ENCODE peak calls at places on chromosomes 4 and X, in eight cellular contexts. H, D, S, C, A, X, R and O are unnamed samples. For H3K27me3, the result is how much of the 10 kb centered on the place peaks cover.

GRCh38 chr4:168610911-168611530 is 114.2 kb downstream of the PALLD start:
- DNase-seq in R (no peak), S (no peak), D (peak), X (no peak), A (no peak), H (no peak), C (no peak), O (no peak)

GRCh38 chr4:149370002-149370401 is 445.6 kb downstream of the IQCM start:
- DNase-seq in H (no peak), X (no peak), R (peak), C (no peak), S (no peak), D (no peak), A (peak), O (no peak)

GRCh38 chr4:675036-675804 is 878 bp downstream of the MYL5 start:
- DNase-seq in D (peak), X (peak), H (no peak), C (no peak), A (no peak), R (no peak), S (no peak), O (no peak)

GRCh38 chrX:50996930-50997329 is 86.4 kb downstream of the BMP15 start:
- DNase-seq in X (no peak), A (no peak), C (no peak), H (no peak), R (no peak), S (no peak), D (no peak), O (no peak)

GRCh38 chrX:97168646-97169045 is 284.9 kb downstream of the RPA4 start:
- DNase-seq in S (no peak), D (no peak), H (no peak), R (no peak), C (no peak), X (no peak), A (no peak), O (no peak)

GRCh38 chrX:20487227-20487626 is 220.5 kb upstream of the RPS6KA3 start:
- DNase-seq in R (peak), D (peak), A (peak), H (no peak), C (no peak), X (no peak), S (no peak), O (no peak)

GRCh38 chr4:80831383-80832361 is 198.8 kb upstream of the BMP3 start:
- DNase-seq in C (no peak), R (peak), D (peak), H (no peak), X (no peak), A (peak), S (no peak), O (no peak)

GRCh38 chr4:151462554-151462953 is 53.6 kb downstream of the FHIP1A start:
- DNase-seq in D (no peak), X (no peak), A (no peak), H (no peak), S (no peak), R (peak), C (no peak), O (no peak)

GRCh38 chr4:26931961-26932360 is 71.3 kb downstream of the STIM2 start:
- DNase-seq in H (no peak), R (no peak), S (no peak), X (no peak), A (no peak), C (no peak), D (no peak), O (no peak)

GRCh38 chr4:143337600-143338287 is 1.1 kb downstream of the GAB1 start:
- DNase-seq in A (peak), D (peak), C (no peak), X (peak), S (peak), R (peak), H (no peak), O (peak)

GRCh38 chrX:12579311-12579710 is 211.9 kb upstream of the PRPS2 start:
- DNase-seq in A (no peak), S (no peak), R (no peak), D (no peak), C (no peak), H (no peak), X (no peak), O (no peak)

GRCh38 chr4:75498041-75498440 is 16.2 kb downstream of the RCHY1 start:
- DNase-seq in H (no peak), D (no peak), R (no peak), X (no peak), C (no peak), A (peak), S (no peak), O (no peak)

GRCh38 chr4:75497133-75497532 is 17.1 kb downstream of the RCHY1 start:
- DNase-seq in X (no peak), H (no peak), R (peak), C (no peak), S (no peak), D (peak), A (peak), O (no peak)

GRCh38 chr4:75505630-75506029 is 8.6 kb downstream of the RCHY1 start:
- DNase-seq in S (no peak), R (no peak), D (no peak), H (no peak), X (no peak), C (no peak), A (no peak), O (no peak)

GRCh38 chr4:75499900-75500299 is 14.3 kb downstream of the RCHY1 start:
- DNase-seq in X (no peak), C (no peak), S (no peak), A (no peak), H (no peak), D (no peak), R (no peak), O (no peak)

GRCh38 chr4:75502671-75503070 is 11.5 kb downstream of the RCHY1 start:
- DNase-seq in C (no peak), R (no peak), H (no peak), A (no peak), D (no peak), X (no peak), S (no peak), O (no peak)
- H3K27ac ChIP-seq in C (no peak), R (no peak), H (no peak), A (no peak), D (no peak), X (no peak), S (no peak), O (no peak)

GRCh38 chrX:18899796-18900380 is 84.0 kb downstream of the PHKA2 start:
- DNase-seq in A (no peak), S (no peak), H (no peak), D (no peak), X (no peak), C (no peak), R (no peak), O (no peak)
- H3K27me3 ChIP-seq in A (under half), S (under half), H (under half), D (under half), X (under half), C (under half), R (under half), O (under half)

GRCh38 chr4:153747406-153747805 is 12.4 kb downstream of the RNF175 start:
- DNase-seq in C (no peak), S (no peak), X (no peak), D (no peak), R (no peak), H (no peak), A (no peak), O (no peak)

GRCh38 chr4:153750197-153750817 is 9.5 kb downstream of the RNF175 start:
- DNase-seq in C (peak), H (peak), X (no peak), S (peak), A (peak), D (peak), R (peak), O (peak)

GRCh38 chr4:153748378-153748777 is 11.4 kb downstream of the RNF175 start:
- DNase-seq in D (peak), X (no peak), C (no peak), H (no peak), R (peak), S (no peak), A (peak), O (peak)
- H3K27ac ChIP-seq in D (no peak), X (no peak), C (no peak), H (no peak), R (no peak), S (no peak), A (no peak), O (no peak)

GRCh38 chr4:37243722-37244582 is 591 bp upstream of the NWD2 start:
- DNase-seq in S (peak), R (no peak), D (no peak), X (no peak), A (no peak), C (no peak), H (peak), O (peak)
- H3K27me3 ChIP-seq in S (half or more), R (under half), D (under half), X (under half), A (under half), C (under half), H (under half), O (under half)

GRCh38 chrX:5568934-5569333 is 659.7 kb downstream of the NLGN4X start:
- DNase-seq in C (no peak), R (no peak), S (no peak), D (no peak), X (no peak), H (no peak), A (no peak), O (no peak)
- H3K27ac ChIP-seq in C (no peak), R (no peak), S (no peak), D (no peak), X (no peak), H (no peak), A (no peak), O (no peak)

GRCh38 chrX:72026341-72027023 is 105.2 kb downstream of the RTL5 start:
- DNase-seq in C (no peak), X (no peak), A (peak), H (peak), R (peak), D (peak), S (no peak), O (no peak)

GRCh38 chrX:72027914-72028307 is 103.8 kb downstream of the RTL5 start:
- DNase-seq in D (no peak), H (no peak), X (no peak), C (no peak), R (no peak), A (no peak), S (no peak), O (no peak)

GRCh38 chrX:72028701-72029470 is 102.8 kb downstream of the RTL5 start:
- DNase-seq in X (no peak), C (no peak), D (no peak), R (no peak), A (no peak), S (no peak), H (peak), O (no peak)

GRCh38 chrX:72025236-72025770 is 106.4 kb downstream of the RTL5 start:
- DNase-seq in D (no peak), X (no peak), R (no peak), S (no peak), H (no peak), C (no peak), A (no peak), O (no peak)

GRCh38 chrX:72027024-72027913 is 104.4 kb downstream of the RTL5 start:
- DNase-seq in A (no peak), H (peak), D (peak), S (peak), R (no peak), C (no peak), X (no peak), O (no peak)
- H3K27me3 ChIP-seq in A (under half), H (under half), D (under half), S (under half), R (under half), C (under half), X (under half), O (under half)